ENCODE peak calls at places on chromosomes 1 and 21, in seven cellular contexts. S is neuronal stem cell; E is body of pancreas; P is adrenal gland; Z is right lobe of liver; H is lower lobe of right lung; J is CD4-positive, alpha-beta memory T cell. L is an unnamed sample.

GRCh38 chr1:43861337-43861736 is 72.3 kb upstream of the ARTN start:
- DNase-seq in H (no peak), E (no peak), P (no peak), S (no peak), Z (no peak), J (no peak), L (no peak)

GRCh38 chr1:34137411-34137810 is 27.6 kb downstream of the CSMD2 start:
- DNase-seq in E (no peak), J (no peak), P (no peak), S (no peak), H (no peak), Z (no peak), L (no peak)

GRCh38 chr1:20440785-20441200 is 45.2 kb downstream of the CAMK2N1 start:
- DNase-seq in S (peak; percentile 46), P (peak; percentile 57), Z (peak; percentile 61), E (peak; percentile 34), H (no peak), J (peak; percentile 44), L (peak; percentile 6)

GRCh38 chr1:206117151-206117948 is at the start of gene AVPR1B:
- DNase-seq in P (no peak), E (peak; percentile 34), Z (peak; percentile 57), H (no peak), J (no peak), S (peak; percentile 43), L (no peak)

GRCh38 chr1:198273901-198274300 is 117.1 kb downstream of the NEK7 start:
- DNase-seq in Z (no peak), H (no peak), S (no peak), P (no peak), J (no peak), E (no peak), L (no peak)

GRCh38 chr1:172727956-172728603 is 69.2 kb downstream of the FASLG start:
- DNase-seq in P (no peak), J (peak; percentile 59), E (no peak), Z (no peak), H (no peak), S (no peak), L (peak; percentile 40)

GRCh38 chr21:8993284-8993942 is 1528.0 kb upstream of the TPTE start:
- DNase-seq in Z (no peak), H (no peak), J (no peak), S (no peak), P (no peak), E (no peak), L (no peak)

GRCh38 chr1:118989006-118989736 is 1.0 kb upstream of the TBX15 start:
- DNase-seq in S (no peak), E (no peak), Z (no peak), H (no peak), P (no peak), J (no peak), L (no peak)

GRCh38 chr1:29306471-29307140 is 70.3 kb downstream of the PTPRU start:
- DNase-seq in S (no peak), J (no peak), E (no peak), Z (peak; percentile 45), H (no peak), P (no peak), L (no peak)

GRCh38 chr1:11125931-11126330 is 26.3 kb upstream of the EXOSC10 start:
- DNase-seq in E (no peak), S (no peak), P (no peak), J (no peak), Z (no peak), H (no peak), L (no peak)

GRCh38 chr1:155029513-155030242 is 3.9 kb downstream of the DCST2 start:
- DNase-seq in S (no peak), H (no peak), Z (no peak), P (no peak), E (no peak), J (no peak), L (no peak)

GRCh38 chr1:52403566-52404115 is 582 bp downstream of the ORC1 start:
- DNase-seq in S (peak; percentile 26), P (peak; percentile 33), E (peak; percentile 17), Z (no peak), J (peak; percentile 71), H (no peak), L (peak; percentile 44)

GRCh38 chr1:230136453-230137327 is 69.7 kb downstream of the GALNT2 start:
- DNase-seq in Z (no peak), S (no peak), E (no peak), J (no peak), H (no peak), P (no peak), L (no peak)

GRCh38 chr21:29024474-29025327 is at the start of gene USP16:
- DNase-seq in J (peak; percentile 97), S (peak; percentile 98), Z (peak; percentile 96), P (peak; percentile 97), E (peak; percentile 97), H (peak; percentile 93), L (peak; percentile 94)

GRCh38 chr1:66300986-66301451 is 232.9 kb upstream of the SGIP1 start:
- DNase-seq in P (no peak), E (no peak), Z (no peak), J (peak; percentile 67), H (no peak), S (no peak), L (no peak)

GRCh38 chr1:6560267-6560666 is 5.2 kb downstream of the TAS1R1 start:
- DNase-seq in J (no peak), P (no peak), S (no peak), E (no peak), H (no peak), Z (no peak), L (no peak)
- H3K27ac ChIP-seq in J (no peak overlapping the region), P (no peak overlapping the region), S (no peak overlapping the region), E (no peak overlapping the region), H (no peak overlapping the region), Z (no peak overlapping the region), L (no peak overlapping the region)

GRCh38 chr1:28190337-28190979 is 14.0 kb upstream of the PTAFR start:
- DNase-seq in Z (no peak), H (no peak), J (no peak), E (no peak), S (no peak), P (no peak), L (no peak)
- H3K4me3 ChIP-seq in Z (no peak overlapping the region), H (no peak overlapping the region), J (no peak overlapping the region), E (no peak overlapping the region), S (no peak overlapping the region), P (no peak overlapping the region), L (no peak overlapping the region)

GRCh38 chr1:202671388-202671787 is 38.9 kb downstream of the SYT2 start:
- DNase-seq in S (no peak), H (no peak), E (peak; percentile 62), Z (no peak), P (no peak), J (no peak), L (no peak)
- H3K4me1 ChIP-seq in S (no peaks in the 10 kb centered on the region), H (no peaks in the 10 kb centered on the region), E (peaks cover 8% of the 10 kb centered on the region), Z (peaks cover 5% of the 10 kb centered on the region), P (no peaks in the 10 kb centered on the region), J (no peaks in the 10 kb centered on the region), L (no peaks in the 10 kb centered on the region)

GRCh38 chr1:147475488-147475887 is 65.8 kb upstream of the BCL9 start:
- DNase-seq in S (no peak), E (no peak), Z (no peak), P (no peak), J (no peak), H (no peak), L (no peak)

GRCh38 chr1:147478556-147478955 is 62.7 kb upstream of the BCL9 start:
- DNase-seq in J (no peak), H (no peak), Z (no peak), P (no peak), E (no peak), S (no peak), L (no peak)

GRCh38 chr1:147479864-147480564 is 61.3 kb upstream of the BCL9 start:
- DNase-seq in J (no peak), S (no peak), Z (no peak), H (no peak), E (no peak), P (no peak), L (no peak)

GRCh38 chr1:147480565-147480935 is 60.8 kb upstream of the BCL9 start:
- DNase-seq in P (no peak), S (no peak), H (no peak), J (no peak), E (no peak), Z (no peak), L (no peak)
- H3K27ac ChIP-seq in P (no peak overlapping the region), S (no peak overlapping the region), H (no peak overlapping the region), J (no peak overlapping the region), E (no peak overlapping the region), Z (peak overlapping the region; percentile 93), L (no peak overlapping the region)

GRCh38 chr1:92484472-92485373 is 2.0 kb downstream of the GFI1 start:
- DNase-seq in Z (peak; percentile 64), S (peak; percentile 56), P (no peak), E (peak; percentile 61), H (peak; percentile 66), J (peak; percentile 56), L (peak; percentile 35)

GRCh38 chr1:92483442-92484170 is 3.1 kb downstream of the GFI1 start:
- DNase-seq in Z (no peak), J (peak; percentile 26), H (peak; percentile 49), E (peak; percentile 76), P (no peak), S (peak; percentile 44), L (peak; percentile 24)

GRCh38 chr1:92482665-92483441 is 3.9 kb downstream of the GFI1 start:
- DNase-seq in J (peak; percentile 44), H (peak; percentile 48), Z (peak; percentile 56), P (no peak), S (peak; percentile 37), E (peak; percentile 29), L (no peak)

GRCh38 chr1:92485374-92486250 is 1.1 kb downstream of the GFI1 start:
- DNase-seq in E (peak; percentile 87), J (peak; percentile 79), S (peak; percentile 40), H (peak; percentile 81), P (peak; percentile 31), Z (peak; percentile 74), L (peak; percentile 66)

GRCh38 chr1:92484171-92484471 is 2.6 kb downstream of the GFI1 start:
- DNase-seq in Z (no peak), J (no peak), H (peak; percentile 46), S (no peak), P (no peak), E (no peak), L (no peak)
- H3K4me3 ChIP-seq in Z (no peak overlapping the region), J (peak overlapping the region; percentile 92), H (peak overlapping the region; percentile 63), S (no peak overlapping the region), P (no peak overlapping the region), E (peak overlapping the region; percentile 5), L (peak overlapping the region; percentile 87)

GRCh38 chr1:19398309-19398760 is 86.2 kb downstream of the SLC66A1 start:
- DNase-seq in P (no peak), E (peak; percentile 49), J (no peak), Z (no peak), H (no peak), S (no peak), L (no peak)
- H3K4me1 ChIP-seq in P (peaks cover 5% of the 10 kb centered on the region), E (no peaks in the 10 kb centered on the region), J (peaks cover 85% of the 10 kb centered on the region), Z (peaks cover 8% of the 10 kb centered on the region), H (peaks cover 75% of the 10 kb centered on the region), S (peaks cover 41% of the 10 kb centered on the region), L (peaks cover 12% of the 10 kb centered on the region)

DNA sequence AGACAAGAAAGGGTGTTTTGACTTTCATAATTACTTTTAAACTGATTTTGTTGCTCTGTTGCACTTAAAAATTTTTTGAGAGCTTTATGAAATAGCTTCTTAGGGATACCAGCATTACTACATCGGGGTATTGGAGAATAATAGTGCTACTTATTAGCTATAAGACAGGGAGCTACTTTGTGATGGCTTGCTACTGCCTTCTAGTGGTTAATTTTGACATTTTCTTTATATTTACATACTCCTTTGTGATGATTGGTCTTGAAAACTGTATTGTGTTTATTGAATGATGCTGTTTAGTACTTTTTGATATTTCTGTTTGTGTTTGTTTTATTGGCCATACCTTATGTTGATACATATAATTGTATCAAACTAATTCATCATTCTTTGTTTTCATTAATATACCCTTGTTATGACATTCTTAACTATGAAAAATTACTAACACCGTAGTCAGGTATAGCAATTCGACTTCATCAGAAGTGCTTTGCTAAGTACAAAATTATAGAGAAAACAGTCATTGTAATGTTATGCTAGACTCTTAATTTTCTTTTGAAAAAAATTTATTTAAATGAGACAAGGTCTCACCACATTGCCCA is 85.5 kb downstream of the CLIC4 start:
- DNase-seq in J (peak; percentile 54), E (no peak), Z (no peak), S (peak; percentile 32), P (no peak), H (no peak), L (no peak)
- H3K27ac ChIP-seq in J (no peak overlapping the region), E (no peak overlapping the region), Z (no peak overlapping the region), S (no peak overlapping the region), P (no peak overlapping the region), H (no peak overlapping the region), L (no peak overlapping the region)